ENCODE peak calls at places on chromosomes 5 and 9, in ten cellular contexts. One of them, this sample, is unnamed.

GRCh38 chr5:163458778-163459405 is 1.0 kb downstream of the NUDCD2 start:
- DNase-seq in activated naive CD4-positive, alpha-beta T cell treated with anti-CD3 and anti-CD28 coated beads for 36 hours: no peak
- DNase-seq in CD8-positive, alpha-beta memory T cell: no peak
- DNase-seq in HS-27A: no peak
- DNase-seq in fibroblast of lung: peak
- DNase-seq in HFFc6: no peak
- DNase-seq in OCI-LY7: peak
- DNase-seq in iris pigment epithelial cell: no peak
- DNase-seq in HTR-8/SVneo: no peak
- DNase-seq in activated CD8-positive, alpha-beta memory T cell treated with anti-CD3 and anti-CD28 coated beads, Interleukin-2, amount 50 U/mL, for 4 hours: no peak
- DNase-seq in this sample: no peak

GRCh38 chr9:136992819-136993369 is 672 bp downstream of the PAXX start:
- DNase-seq in activated naive CD4-positive, alpha-beta T cell treated with anti-CD3 and anti-CD28 coated beads for 36 hours: no peak
- DNase-seq in iris pigment epithelial cell: no peak
- DNase-seq in HS-27A: no peak
- DNase-seq in HFFc6: no peak
- DNase-seq in HTR-8/SVneo: no peak
- DNase-seq in activated CD8-positive, alpha-beta memory T cell treated with anti-CD3 and anti-CD28 coated beads, Interleukin-2, amount 50 U/mL, for 4 hours: no peak
- DNase-seq in CD8-positive, alpha-beta memory T cell: no peak
- DNase-seq in fibroblast of lung: no peak
- DNase-seq in OCI-LY7: no peak
- DNase-seq in this sample: no peak

GRCh38 chr5:33843579-33843978 is 48.2 kb downstream of the ADAMTS12 start:
- DNase-seq in fibroblast of lung: peak
- DNase-seq in HFFc6: peak
- DNase-seq in HS-27A: no peak
- DNase-seq in activated CD8-positive, alpha-beta memory T cell treated with anti-CD3 and anti-CD28 coated beads, Interleukin-2, amount 50 U/mL, for 4 hours: no peak
- DNase-seq in iris pigment epithelial cell: peak
- DNase-seq in activated naive CD4-positive, alpha-beta T cell treated with anti-CD3 and anti-CD28 coated beads for 36 hours: no peak
- DNase-seq in OCI-LY7: no peak
- DNase-seq in HTR-8/SVneo: peak
- DNase-seq in CD8-positive, alpha-beta memory T cell: no peak
- DNase-seq in this sample: no peak

GRCh38 chr9:63859475-63860215 is 1425.4 kb downstream of the FOXD4L5 start:
- DNase-seq in OCI-LY7: no peak
- DNase-seq in activated naive CD4-positive, alpha-beta T cell treated with anti-CD3 and anti-CD28 coated beads for 36 hours: peak
- DNase-seq in fibroblast of lung: peak
- DNase-seq in HTR-8/SVneo: no peak
- DNase-seq in CD8-positive, alpha-beta memory T cell: peak
- DNase-seq in HFFc6: peak
- DNase-seq in HS-27A: no peak
- DNase-seq in iris pigment epithelial cell: no peak
- DNase-seq in activated CD8-positive, alpha-beta memory T cell treated with anti-CD3 and anti-CD28 coated beads, Interleukin-2, amount 50 U/mL, for 4 hours: peak
- DNase-seq in this sample: no peak

GRCh38 chr9:91207889-91208651 is 153.6 kb downstream of the AUH start:
- DNase-seq in OCI-LY7: peak
- DNase-seq in iris pigment epithelial cell: peak
- DNase-seq in HS-27A: no peak
- DNase-seq in activated naive CD4-positive, alpha-beta T cell treated with anti-CD3 and anti-CD28 coated beads for 36 hours: peak
- DNase-seq in HFFc6: no peak
- DNase-seq in HTR-8/SVneo: no peak
- DNase-seq in fibroblast of lung: peak
- DNase-seq in CD8-positive, alpha-beta memory T cell: no peak
- DNase-seq in activated CD8-positive, alpha-beta memory T cell treated with anti-CD3 and anti-CD28 coated beads, Interleukin-2, amount 50 U/mL, for 4 hours: no peak
- DNase-seq in this sample: peak

GRCh38 chr9:5851445-5851844 is 18.5 kb upstream of the ERMP1 start:
- DNase-seq in fibroblast of lung: peak
- DNase-seq in activated CD8-positive, alpha-beta memory T cell treated with anti-CD3 and anti-CD28 coated beads, Interleukin-2, amount 50 U/mL, for 4 hours: peak
- DNase-seq in OCI-LY7: no peak
- DNase-seq in iris pigment epithelial cell: peak
- DNase-seq in HFFc6: peak
- DNase-seq in HTR-8/SVneo: no peak
- DNase-seq in HS-27A: no peak
- DNase-seq in activated naive CD4-positive, alpha-beta T cell treated with anti-CD3 and anti-CD28 coated beads for 36 hours: peak
- DNase-seq in CD8-positive, alpha-beta memory T cell: no peak
- DNase-seq in this sample: no peak

GRCh38 chr5:97231025-97231636 is 48.1 kb upstream of the RIOK2 start:
- DNase-seq in iris pigment epithelial cell: peak
- DNase-seq in OCI-LY7: peak
- DNase-seq in fibroblast of lung: peak
- DNase-seq in activated CD8-positive, alpha-beta memory T cell treated with anti-CD3 and anti-CD28 coated beads, Interleukin-2, amount 50 U/mL, for 4 hours: no peak
- DNase-seq in activated naive CD4-positive, alpha-beta T cell treated with anti-CD3 and anti-CD28 coated beads for 36 hours: peak
- DNase-seq in HFFc6: peak
- DNase-seq in HTR-8/SVneo: peak
- DNase-seq in HS-27A: peak
- DNase-seq in CD8-positive, alpha-beta memory T cell: no peak
- DNase-seq in this sample: peak

GRCh38 chr5:115186794-115187193 is 17.1 kb upstream of the TRIM36 start:
- DNase-seq in activated CD8-positive, alpha-beta memory T cell treated with anti-CD3 and anti-CD28 coated beads, Interleukin-2, amount 50 U/mL, for 4 hours: no peak
- DNase-seq in CD8-positive, alpha-beta memory T cell: no peak
- DNase-seq in fibroblast of lung: no peak
- DNase-seq in HFFc6: peak
- DNase-seq in iris pigment epithelial cell: no peak
- DNase-seq in HTR-8/SVneo: no peak
- DNase-seq in activated naive CD4-positive, alpha-beta T cell treated with anti-CD3 and anti-CD28 coated beads for 36 hours: no peak
- DNase-seq in OCI-LY7: no peak
- DNase-seq in HS-27A: no peak
- DNase-seq in this sample: no peak

GRCh38 chr9:86494644-86495081 is 140.5 kb upstream of the TUT7 start:
- DNase-seq in activated CD8-positive, alpha-beta memory T cell treated with anti-CD3 and anti-CD28 coated beads, Interleukin-2, amount 50 U/mL, for 4 hours: no peak
- DNase-seq in activated naive CD4-positive, alpha-beta T cell treated with anti-CD3 and anti-CD28 coated beads for 36 hours: no peak
- DNase-seq in fibroblast of lung: peak
- DNase-seq in HTR-8/SVneo: peak
- DNase-seq in HFFc6: peak
- DNase-seq in HS-27A: peak
- DNase-seq in CD8-positive, alpha-beta memory T cell: no peak
- DNase-seq in iris pigment epithelial cell: peak
- DNase-seq in OCI-LY7: no peak
- DNase-seq in this sample: peak

GRCh38 chr9:131776473-131776872 is 36.6 kb upstream of the RAPGEF1 start:
- DNase-seq in iris pigment epithelial cell: peak
- DNase-seq in OCI-LY7: peak
- DNase-seq in HTR-8/SVneo: no peak
- DNase-seq in HS-27A: no peak
- DNase-seq in CD8-positive, alpha-beta memory T cell: no peak
- DNase-seq in activated CD8-positive, alpha-beta memory T cell treated with anti-CD3 and anti-CD28 coated beads, Interleukin-2, amount 50 U/mL, for 4 hours: no peak
- DNase-seq in fibroblast of lung: peak
- DNase-seq in HFFc6: no peak
- DNase-seq in activated naive CD4-positive, alpha-beta T cell treated with anti-CD3 and anti-CD28 coated beads for 36 hours: peak
- DNase-seq in this sample: no peak

GRCh38 chr5:39714036-39714698 is 289.4 kb upstream of the DAB2 start:
- DNase-seq in iris pigment epithelial cell: peak
- DNase-seq in HS-27A: peak
- DNase-seq in HTR-8/SVneo: peak
- DNase-seq in activated naive CD4-positive, alpha-beta T cell treated with anti-CD3 and anti-CD28 coated beads for 36 hours: peak
- DNase-seq in OCI-LY7: peak
- DNase-seq in HFFc6: peak
- DNase-seq in activated CD8-positive, alpha-beta memory T cell treated with anti-CD3 and anti-CD28 coated beads, Interleukin-2, amount 50 U/mL, for 4 hours: peak
- DNase-seq in fibroblast of lung: peak
- DNase-seq in CD8-positive, alpha-beta memory T cell: no peak
- DNase-seq in this sample: no peak

GRCh38 chr9:95505676-95506437 is 10.9 kb downstream of the PTCH1 start:
- DNase-seq in fibroblast of lung: peak
- DNase-seq in OCI-LY7: peak
- DNase-seq in activated naive CD4-positive, alpha-beta T cell treated with anti-CD3 and anti-CD28 coated beads for 36 hours: no peak
- DNase-seq in activated CD8-positive, alpha-beta memory T cell treated with anti-CD3 and anti-CD28 coated beads, Interleukin-2, amount 50 U/mL, for 4 hours: peak
- DNase-seq in iris pigment epithelial cell: peak
- DNase-seq in HTR-8/SVneo: no peak
- DNase-seq in CD8-positive, alpha-beta memory T cell: no peak
- DNase-seq in HFFc6: no peak
- DNase-seq in HS-27A: no peak
- DNase-seq in this sample: no peak

GRCh38 chr9:68913054-68913453 is 100.9 kb downstream of the PRKACG start:
- DNase-seq in OCI-LY7: no peak
- DNase-seq in HS-27A: no peak
- DNase-seq in CD8-positive, alpha-beta memory T cell: no peak
- DNase-seq in activated CD8-positive, alpha-beta memory T cell treated with anti-CD3 and anti-CD28 coated beads, Interleukin-2, amount 50 U/mL, for 4 hours: no peak
- DNase-seq in HTR-8/SVneo: no peak
- DNase-seq in fibroblast of lung: no peak
- DNase-seq in activated naive CD4-positive, alpha-beta T cell treated with anti-CD3 and anti-CD28 coated beads for 36 hours: no peak
- DNase-seq in HFFc6: no peak
- DNase-seq in iris pigment epithelial cell: no peak
- DNase-seq in this sample: no peak

GRCh38 chr5:179763215-179763945 is 30.4 kb upstream of the LTC4S start:
- DNase-seq in HTR-8/SVneo: peak
- DNase-seq in iris pigment epithelial cell: peak
- DNase-seq in activated naive CD4-positive, alpha-beta T cell treated with anti-CD3 and anti-CD28 coated beads for 36 hours: peak
- DNase-seq in fibroblast of lung: peak
- DNase-seq in HFFc6: peak
- DNase-seq in OCI-LY7: peak
- DNase-seq in CD8-positive, alpha-beta memory T cell: peak
- DNase-seq in activated CD8-positive, alpha-beta memory T cell treated with anti-CD3 and anti-CD28 coated beads, Interleukin-2, amount 50 U/mL, for 4 hours: peak
- DNase-seq in HS-27A: peak
- DNase-seq in this sample: no peak

GRCh38 chr5:135013947-135014570 is 20.0 kb downstream of the PITX1 start:
- DNase-seq in HS-27A: no peak
- DNase-seq in OCI-LY7: no peak
- DNase-seq in activated CD8-positive, alpha-beta memory T cell treated with anti-CD3 and anti-CD28 coated beads, Interleukin-2, amount 50 U/mL, for 4 hours: no peak
- DNase-seq in fibroblast of lung: peak
- DNase-seq in HFFc6: no peak
- DNase-seq in CD8-positive, alpha-beta memory T cell: no peak
- DNase-seq in activated naive CD4-positive, alpha-beta T cell treated with anti-CD3 and anti-CD28 coated beads for 36 hours: no peak
- DNase-seq in iris pigment epithelial cell: peak
- DNase-seq in HTR-8/SVneo: no peak
- DNase-seq in this sample: no peak

GRCh38 chr5:2660305-2660704 is 91.2 kb downstream of the IRX2 start:
- DNase-seq in HS-27A: no peak
- DNase-seq in OCI-LY7: no peak
- DNase-seq in activated naive CD4-positive, alpha-beta T cell treated with anti-CD3 and anti-CD28 coated beads for 36 hours: no peak
- DNase-seq in HTR-8/SVneo: no peak
- DNase-seq in CD8-positive, alpha-beta memory T cell: no peak
- DNase-seq in HFFc6: no peak
- DNase-seq in iris pigment epithelial cell: no peak
- DNase-seq in fibroblast of lung: no peak
- DNase-seq in activated CD8-positive, alpha-beta memory T cell treated with anti-CD3 and anti-CD28 coated beads, Interleukin-2, amount 50 U/mL, for 4 hours: no peak
- DNase-seq in this sample: no peak